ENCODE peak calls at places on chromosomes 1 and 21, in seven cellular contexts. X is psoas muscle; K is spleen; Q is cardiac muscle cell; F is pancreas; W is lower lobe of right lung; M is CD8-positive, alpha-beta T cell. O is an unnamed sample.

GRCh38 chr1:202207292-202207691 is 13.7 kb downstream of the LGR6 start:
- DNase-seq in X (no peak), K (no peak), Q (peak), F (no peak), W (no peak), M (no peak), O (no peak)

GRCh38 chr1:147840909-147841308 is 61.7 kb upstream of the GJA8 start:
- DNase-seq in X (no peak), K (no peak), Q (no peak), F (no peak), W (no peak), M (no peak), O (no peak)

GRCh38 chr1:74083128-74083527 is 114.8 kb downstream of the LRRIQ3 start:
- DNase-seq in X (no peak), K (no peak), Q (no peak), F (no peak), W (no peak), M (no peak), O (no peak)

GRCh38 chr1:47918257-47918867 is 78.8 kb downstream of the TRABD2B start:
- DNase-seq in X (no peak), K (no peak), Q (no peak), F (no peak), W (no peak), M (no peak), O (no peak)

GRCh38 chr21:38815060-38815405 is 9.3 kb downstream of the ETS2 start:
- DNase-seq in X (no peak), K (no peak), Q (no peak), F (no peak), W (no peak), M (no peak), O (no peak)

GRCh38 chr1:220787069-220787614 is 429 bp downstream of the MTARC1 start:
- DNase-seq in X (no peak), K (peak), Q (no peak), F (peak), W (peak), M (no peak), O (peak)

GRCh38 chr1:47656719-47657685 is 219.2 kb downstream of the FOXD2 start:
- DNase-seq in X (peak), K (peak), Q (peak), F (no peak), W (no peak), M (no peak), O (no peak)

GRCh38 chr1:225840223-225840610 is 30.3 kb downstream of the EPHX1 start:
- DNase-seq in X (no peak), K (peak), Q (no peak), F (no peak), W (no peak), M (no peak), O (no peak)

GRCh38 chr21:45019887-45020537 is 54.4 kb upstream of the ADARB1 start:
- DNase-seq in X (peak), K (peak), Q (no peak), F (no peak), W (no peak), M (no peak), O (no peak)
- H3K27ac ChIP-seq in X (no peak), K (no peak), Q (no peak), F (no peak), W (no peak), M (no peak), O (peak)

DNA sequence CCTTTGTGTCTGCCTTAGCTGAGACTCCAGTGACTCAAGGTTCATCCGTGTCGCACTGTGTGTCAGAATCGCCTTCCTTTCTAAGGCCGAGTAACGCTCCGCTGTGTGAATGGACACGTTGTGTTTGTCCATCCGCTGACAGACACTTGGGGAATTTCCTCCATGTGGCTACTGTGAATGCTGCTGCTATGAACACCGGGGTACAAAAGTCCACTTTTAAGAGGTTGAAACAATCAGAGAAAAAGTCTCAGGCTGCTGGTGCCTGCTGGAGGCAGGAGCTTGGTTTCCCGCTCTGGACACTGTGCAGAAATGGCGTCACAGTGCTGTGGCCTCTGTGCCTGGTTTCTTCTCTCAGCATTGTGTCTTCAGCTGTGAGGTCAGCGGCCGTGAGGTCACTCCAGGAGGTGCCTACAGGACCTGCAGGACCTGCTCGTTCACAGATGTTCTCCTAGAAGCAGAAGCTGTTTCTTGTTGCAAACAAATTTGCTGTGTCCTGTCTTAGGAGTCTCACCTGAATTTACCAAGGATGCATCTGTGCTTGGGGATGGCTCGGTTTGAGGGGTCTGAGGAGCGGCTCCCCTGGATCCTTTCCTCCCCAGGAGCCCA is 34.2 kb downstream of the KRTAP10-1 start:
- DNase-seq in X (no peak), K (no peak), Q (no peak), F (no peak), W (peak), M (no peak), O (no peak)
- TF ChIP-seq CTCF in X (no peak), K (no peak), Q (no peak), F (no peak), W (no peak), M (no peak), O (no peak)

GRCh38 chr21:33211732-33212131 is 18.0 kb upstream of the IFNAR2 start:
- DNase-seq in X (no peak), K (no peak), Q (peak), F (no peak), W (no peak), M (no peak), O (no peak)
- H3K27ac ChIP-seq in X (no peak), K (peak), Q (peak), F (no peak), W (peak), M (no peak), O (no peak)

GRCh38 chr1:21939650-21940374 is 2.7 kb upstream of the HSPG2 start:
- DNase-seq in X (peak), K (no peak), Q (peak), F (peak), W (peak), M (no peak), O (peak)
- TF ChIP-seq CTCF in X (peak), K (peak), Q (peak), F (peak), W (peak), M (no peak), O (no peak)

GRCh38 chr1:230066466-230067404 is at the start of gene GALNT2:
- DNase-seq in X (peak), K (peak), Q (peak), F (peak), W (peak), M (peak), O (peak)

GRCh38 chr1:230064283-230064682 is 2.8 kb upstream of the GALNT2 start:
- DNase-seq in X (no peak), K (no peak), Q (no peak), F (no peak), W (no peak), M (no peak), O (no peak)

GRCh38 chr1:230067441-230067870 is 418 bp downstream of the GALNT2 start:
- DNase-seq in X (no peak), K (no peak), Q (peak), F (peak), W (peak), M (no peak), O (peak)

GRCh38 chr1:230067871-230068814 is 1.1 kb downstream of the GALNT2 start:
- DNase-seq in X (peak), K (peak), Q (peak), F (no peak), W (peak), M (no peak), O (peak)

DNA sequence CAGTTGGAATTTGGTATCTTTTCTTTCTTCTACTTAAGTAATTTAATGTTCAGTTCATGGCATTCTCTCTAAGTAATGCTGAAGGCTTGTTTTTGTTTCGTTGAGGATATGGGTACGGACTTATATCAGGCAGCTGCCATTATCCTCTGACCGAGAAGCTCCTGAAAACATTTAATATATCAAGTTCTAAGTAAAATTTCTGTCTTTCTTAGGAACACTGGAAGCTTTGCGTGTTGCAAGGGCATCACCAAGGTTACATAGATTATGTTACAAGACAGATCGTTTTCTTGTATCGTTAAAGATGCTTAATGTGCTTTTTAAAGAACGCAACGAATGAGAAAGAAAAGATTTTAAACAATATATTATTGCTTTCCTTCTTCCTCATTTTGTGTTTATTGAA is 1.0 kb upstream of the GALNT2 start:
- DNase-seq in X (no peak), K (no peak), Q (no peak), F (no peak), W (no peak), M (no peak), O (no peak)
- H3K27ac ChIP-seq in X (peak), K (peak), Q (peak), F (peak), W (peak), M (peak), O (no peak)

GRCh38 chr1:152348447-152348846 is 11.4 kb downstream of the FLG2 start:
- DNase-seq in X (no peak), K (no peak), Q (no peak), F (no peak), W (no peak), M (no peak), O (peak)
- TF ChIP-seq CTCF in X (no peak), K (no peak), Q (no peak), F (no peak), W (no peak), M (no peak), O (peak)

DNA sequence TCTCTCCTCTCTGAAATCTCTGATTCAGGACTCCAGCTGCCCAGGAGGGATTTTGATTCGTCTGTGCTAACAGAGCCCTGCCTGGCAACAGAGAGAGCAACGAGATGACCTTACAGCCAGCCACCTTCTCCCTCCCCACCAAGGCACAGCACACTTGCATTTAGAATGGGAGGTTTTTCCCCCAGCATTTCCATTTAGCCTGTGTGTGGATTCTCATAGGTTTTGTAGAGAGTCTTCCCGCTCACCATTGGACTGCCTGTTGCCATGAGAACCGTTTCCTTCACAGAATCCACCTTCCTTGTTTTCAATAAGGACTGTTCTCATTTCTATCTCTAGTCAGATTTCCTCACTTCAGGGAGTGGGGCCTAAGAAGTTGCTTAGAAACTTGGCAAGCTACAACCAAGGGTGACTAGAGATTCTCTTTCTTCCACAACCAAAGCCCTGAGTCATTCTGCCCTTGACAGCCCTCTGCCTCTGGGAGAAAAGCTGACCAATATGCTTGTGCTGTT is 5.8 kb upstream of the IKBKE start:
- DNase-seq in X (no peak), K (peak), Q (peak), F (no peak), W (no peak), M (no peak), O (peak)
- H3K27ac ChIP-seq in X (no peak), K (no peak), Q (peak), F (no peak), W (no peak), M (no peak), O (peak)

DNA sequence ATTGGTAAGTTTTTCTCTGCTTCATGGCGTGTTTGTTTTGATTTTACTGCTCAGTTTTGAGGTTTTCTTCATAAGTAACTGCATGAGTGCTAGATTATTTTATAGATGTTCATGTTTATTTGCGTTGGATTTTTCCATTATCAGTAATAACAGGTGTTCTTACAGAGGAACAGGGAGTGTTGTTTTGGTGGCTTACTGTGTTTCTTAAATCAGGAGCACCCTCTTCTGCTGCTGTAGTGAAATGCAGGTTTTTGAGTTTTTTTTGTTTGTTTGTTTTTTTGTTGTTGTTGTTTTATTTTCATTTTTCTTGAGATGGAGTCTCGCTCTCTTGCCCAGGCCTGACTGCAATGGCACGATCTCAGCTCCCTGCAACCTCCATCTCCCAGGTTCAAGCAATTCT is 32.6 kb downstream of the CTBS start:
- DNase-seq in X (no peak), K (no peak), Q (no peak), F (no peak), W (no peak), M (no peak), O (no peak)
- TF ChIP-seq CTCF in X (peak), K (no peak), Q (no peak), F (no peak), W (no peak), M (no peak), O (no peak)

O was measured in RWPE1.